ENCODE peak calls at places on chromosome 17, in five cellular contexts. P is Caco-2, I is HFFc6, R is omental fat pad, U is fibroblast of mammary gland. A is an unnamed sample.

GRCh38 chr17:47279062-47279801 is 25.6 kb downstream of the ITGB3 start:
- DNase-seq in P (no peak), U (peak), R (no peak), I (peak), A (peak)

GRCh38 chr17:34706029-34706428 is 126.6 kb downstream of the TMEM132E start:
- DNase-seq in I (no peak), R (no peak), P (peak), U (peak), A (peak)

GRCh38 chr17:74875155-74875969 is 2.6 kb upstream of the FDXR start:
- DNase-seq in I (no peak), P (no peak), R (no peak), U (no peak), A (no peak)

GRCh38 chr17:79970576-79971068 is 65.0 kb downstream of the TBC1D16 start:
- DNase-seq in P (peak), R (no peak), I (no peak), U (peak), A (no peak)

GRCh38 chr17:73593249-73593965 is 50.8 kb downstream of the SDK2 start:
- DNase-seq in R (no peak), P (no peak), U (no peak), I (no peak), A (no peak)

GRCh38 chr17:70021726-70022125 is 53.3 kb upstream of the KCNJ16 start:
- DNase-seq in R (no peak), I (peak), P (no peak), U (peak), A (no peak)

GRCh38 chr17:76327689-76328088 is 19.6 kb upstream of the QRICH2 start:
- DNase-seq in P (no peak), R (no peak), I (no peak), U (no peak), A (no peak)

GRCh38 chr17:46841561-46842379 is 9.6 kb upstream of the WNT9B start:
- DNase-seq in U (no peak), R (no peak), P (no peak), I (no peak), A (no peak)

GRCh38 chr17:50884354-50885311 is 18.5 kb upstream of the TOB1 start:
- DNase-seq in U (no peak), R (no peak), P (peak), I (no peak), A (no peak)

GRCh38 chr17:5115673-5116651 is at the start of gene USP6:
- DNase-seq in I (no peak), U (no peak), P (no peak), R (no peak), A (no peak)

GRCh38 chr17:50169121-50169764 is 3.4 kb downstream of the SGCA start:
- DNase-seq in U (peak), P (peak), I (peak), R (no peak), A (peak)

GRCh38 chr17:42944211-42944610 is 20.0 kb downstream of the AARSD1 start:
- DNase-seq in U (peak), R (no peak), I (no peak), P (no peak), A (peak)

GRCh38 chr17:48244121-48244711 is 136.7 kb downstream of the SNX11 start:
- DNase-seq in I (peak), P (peak), R (no peak), U (no peak), A (peak)

GRCh38 chr17:48148029-48148759 is 40.6 kb downstream of the SNX11 start:
- DNase-seq in R (no peak), I (no peak), U (no peak), P (no peak), A (no peak)

DNA sequence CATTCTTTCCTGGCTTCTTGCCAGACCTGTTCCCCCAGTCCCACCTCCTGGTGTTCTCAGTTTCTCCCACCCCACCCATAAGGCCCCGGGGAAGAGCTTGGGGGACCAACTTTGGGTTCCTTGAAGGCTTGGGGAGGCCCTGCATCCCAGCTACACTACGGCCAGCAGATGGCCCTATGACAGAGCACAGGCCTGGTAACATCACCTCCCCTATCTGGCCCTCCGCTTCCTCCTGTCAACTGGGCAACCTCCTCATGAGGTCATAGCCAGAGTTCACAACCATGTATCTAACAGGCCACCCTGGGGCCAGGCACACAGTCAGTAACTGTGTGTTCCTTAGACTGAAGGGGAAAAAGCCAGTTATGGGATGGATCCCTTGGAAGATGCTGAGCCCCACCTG is 31.4 kb downstream of the MYO15A start:
- DNase-seq in I (peak), U (peak), P (peak), R (no peak), A (peak)
- TF ChIP-seq CTCF in I (peak), U (peak), P (peak), R (no peak), A (peak)

GRCh38 chr17:67548693-67549092 is 169.0 kb upstream of the NOL11 start:
- DNase-seq in R (no peak), P (no peak), U (no peak), I (no peak), A (no peak)
- TF ChIP-seq CTCF in R (no peak), P (no peak), U (no peak), I (no peak), A (no peak)

GRCh38 chr17:20997711-20998570 is 44.9 kb downstream of the USP22 start:
- DNase-seq in U (no peak), I (no peak), P (peak), R (no peak), A (no peak)
- TF ChIP-seq CTCF in U (no peak), I (no peak), P (no peak), R (no peak), A (no peak)

DNA sequence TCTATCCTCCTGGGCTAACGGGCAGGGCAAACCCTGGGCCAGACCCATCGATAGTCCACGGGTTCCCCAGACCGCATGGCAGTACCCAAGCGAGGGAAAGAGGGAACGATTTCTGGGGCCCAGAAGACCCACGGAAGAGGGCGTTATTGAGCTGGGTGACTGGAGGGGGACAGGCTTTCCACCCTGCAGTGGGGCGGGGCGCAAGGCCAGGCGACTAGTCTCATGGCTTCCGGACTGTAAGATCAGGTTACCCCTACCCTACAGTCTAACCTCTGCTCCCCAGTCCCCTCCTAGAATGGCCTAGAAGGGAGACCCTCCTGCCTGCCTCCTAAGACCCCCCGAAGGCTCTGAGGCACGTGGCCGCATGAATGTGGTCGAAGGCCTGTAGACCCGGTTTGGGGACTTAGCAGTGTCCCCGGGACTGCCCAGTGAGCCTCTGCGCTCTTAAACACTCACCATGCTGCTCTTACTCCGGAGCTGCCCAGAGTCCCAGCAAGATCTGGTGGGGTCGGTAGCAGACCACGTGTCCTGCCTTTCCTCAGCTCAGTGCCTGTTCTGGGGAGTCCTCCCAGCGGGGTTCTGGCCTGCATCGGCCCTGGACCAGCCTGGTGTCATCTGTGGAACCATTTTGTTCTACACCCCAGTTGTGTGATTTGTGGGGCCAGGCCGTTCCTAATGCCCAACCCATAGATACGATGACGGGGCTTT is 13.1 kb upstream of the AURKB start:
- DNase-seq in P (peak), R (no peak), I (peak), U (peak), A (peak)
- TF ChIP-seq CTCF in P (no peak), R (no peak), I (peak), U (peak), A (peak)

GRCh38 chr17:29117440-29117753 is 62.8 kb downstream of the MYO18A start:
- DNase-seq in R (no peak), P (no peak), U (no peak), I (no peak), A (no peak)
- TF ChIP-seq CTCF in R (no peak), P (no peak), U (no peak), I (peak), A (no peak)

GRCh38 chr17:6749519-6749918 is 6.3 kb upstream of the XAF1 start:
- DNase-seq in I (no peak), P (no peak), U (peak), R (no peak), A (peak)
- TF ChIP-seq CTCF in I (peak), P (no peak), U (peak), R (no peak), A (peak)

GRCh38 chr17:33106525-33107162 is 115.0 kb downstream of the SPACA3 start:
- DNase-seq in U (no peak), R (no peak), I (peak), P (no peak), A (peak)
- TF ChIP-seq CTCF in U (no peak), R (no peak), I (no peak), P (no peak), A (no peak)

GRCh38 chr17:68600123-68600880 is 865 bp downstream of the FAM20A start:
- DNase-seq in U (no peak), R (no peak), I (no peak), P (peak), A (no peak)
- TF ChIP-seq CTCF in U (no peak), R (no peak), I (no peak), P (peak), A (peak)

GRCh38 chr17:81036128-81036891 is 1.4 kb downstream of the BAIAP2 start:
- DNase-seq in U (peak), P (no peak), R (no peak), I (peak), A (no peak)

GRCh38 chr17:81034168-81034777 is 678 bp upstream of the BAIAP2 start:
- DNase-seq in I (no peak), R (no peak), P (no peak), U (no peak), A (no peak)

GRCh38 chr17:81033535-81034167 is 1.3 kb upstream of the BAIAP2 start:
- DNase-seq in U (no peak), R (no peak), P (no peak), I (no peak), A (no peak)

GRCh38 chr17:81035389-81036127 is 607 bp downstream of the BAIAP2 start:
- DNase-seq in R (no peak), U (peak), I (peak), P (peak), A (no peak)

DNA sequence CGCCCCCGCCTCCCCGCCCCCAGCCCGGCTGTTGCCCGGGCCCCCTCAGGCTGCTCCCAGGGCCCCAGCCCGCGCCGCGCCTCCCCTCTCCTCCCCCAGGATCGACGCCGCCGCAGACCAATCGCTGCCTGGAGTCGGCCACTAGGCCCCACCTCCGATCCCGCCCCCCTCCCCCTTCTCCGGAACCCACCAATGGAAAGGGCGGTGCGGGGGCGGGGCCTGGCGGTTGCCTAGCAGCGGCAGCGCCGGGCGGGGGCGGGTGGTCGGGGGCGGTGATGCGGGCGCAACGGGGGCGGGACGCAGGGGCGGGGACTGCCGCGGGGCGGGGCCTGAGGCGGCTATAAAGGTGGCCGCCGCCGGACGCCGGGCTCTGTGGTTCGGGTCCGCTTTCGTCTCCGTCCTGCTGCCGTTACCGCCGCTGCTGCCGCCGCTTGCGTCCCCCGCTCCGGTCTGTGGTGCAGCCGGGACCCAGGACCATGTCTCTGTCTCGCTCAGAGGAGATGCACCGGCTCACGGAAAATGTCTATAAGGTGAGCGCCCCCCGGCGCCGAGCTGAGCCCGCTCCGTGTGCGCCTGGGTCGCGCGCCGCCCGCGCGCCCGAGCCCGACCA is at the start of gene BAIAP2:
- DNase-seq in P (peak), R (peak), U (peak), I (peak), A (peak)
- TF ChIP-seq CTCF in P (no peak), R (no peak), U (no peak), I (no peak), A (no peak)

GRCh38 chr17:3723556-3724372 is at the start of gene HASPIN:
- DNase-seq in R (peak), P (peak), U (peak), I (peak), A (peak)
- TF ChIP-seq CTCF in R (no peak), P (peak), U (peak), I (peak), A (peak)